ENCODE peak calls at places on chromosomes 13 and 19, in ten cellular contexts. One of them, this sample, is unnamed. For H3K4me1, the result is how much of the 10 kb centered on the place peaks cover.

GRCh38 chr13:66673401-66673800 is 556.7 kb downstream of the PCDH9 start:
- DNase-seq in A549: peak
- DNase-seq in IMR-90: peak
- DNase-seq in DND-41: no peak
- DNase-seq in transverse colon: no peak
- DNase-seq in fibroblast of lung: peak
- DNase-seq in left ventricle myocardium inferior: no peak
- DNase-seq in right cardiac atrium: no peak
- DNase-seq in cardiac muscle cell: peak
- DNase-seq in HepG2: peak
- DNase-seq in this sample: peak

GRCh38 chr19:17455711-17456123 is 5.0 kb downstream of the NXNL1 start:
- DNase-seq in A549: no peak
- DNase-seq in IMR-90: no peak
- DNase-seq in DND-41: no peak
- DNase-seq in transverse colon: no peak
- DNase-seq in fibroblast of lung: no peak
- DNase-seq in left ventricle myocardium inferior: no peak
- DNase-seq in right cardiac atrium: no peak
- DNase-seq in cardiac muscle cell: no peak
- DNase-seq in HepG2: no peak
- DNase-seq in this sample: peak

GRCh38 chr13:26710166-26710565 is 50.4 kb downstream of the GPR12 start:
- DNase-seq in A549: no peak
- DNase-seq in IMR-90: no peak
- DNase-seq in DND-41: no peak
- DNase-seq in transverse colon: no peak
- DNase-seq in fibroblast of lung: no peak
- DNase-seq in left ventricle myocardium inferior: no peak
- DNase-seq in right cardiac atrium: no peak
- DNase-seq in cardiac muscle cell: no peak
- DNase-seq in HepG2: no peak
- DNase-seq in this sample: no peak

GRCh38 chr19:38134538-38135149 is 89.4 kb downstream of the DPF1 start:
- DNase-seq in A549: peak
- DNase-seq in IMR-90: peak
- DNase-seq in DND-41: peak
- DNase-seq in transverse colon: peak
- DNase-seq in fibroblast of lung: peak
- DNase-seq in left ventricle myocardium inferior: no peak
- DNase-seq in right cardiac atrium: no peak
- DNase-seq in cardiac muscle cell: peak
- DNase-seq in HepG2: peak
- DNase-seq in this sample: peak

GRCh38 chr19:27777726-27778125 is 1435.2 kb downstream of the UQCRFS1 start:
- DNase-seq in A549: peak
- DNase-seq in IMR-90: no peak
- DNase-seq in DND-41: no peak
- DNase-seq in transverse colon: no peak
- DNase-seq in fibroblast of lung: no peak
- DNase-seq in left ventricle myocardium inferior: no peak
- DNase-seq in right cardiac atrium: no peak
- DNase-seq in cardiac muscle cell: no peak
- DNase-seq in HepG2: no peak
- DNase-seq in this sample: no peak

GRCh38 chr13:109790951-109791605 is 4.7 kb upstream of the IRS2 start:
- DNase-seq in A549: peak
- DNase-seq in IMR-90: peak
- DNase-seq in DND-41: peak
- DNase-seq in transverse colon: peak
- DNase-seq in fibroblast of lung: peak
- DNase-seq in left ventricle myocardium inferior: no peak
- DNase-seq in right cardiac atrium: no peak
- DNase-seq in cardiac muscle cell: peak
- DNase-seq in HepG2: peak
- DNase-seq in this sample: peak

GRCh38 chr13:102847272-102848234 is 1.7 kb downstream of the ERCC5 start:
- DNase-seq in A549: peak
- DNase-seq in IMR-90: peak
- DNase-seq in DND-41: peak
- DNase-seq in transverse colon: no peak
- DNase-seq in fibroblast of lung: peak
- DNase-seq in left ventricle myocardium inferior: no peak
- DNase-seq in right cardiac atrium: no peak
- DNase-seq in cardiac muscle cell: peak
- DNase-seq in HepG2: no peak
- DNase-seq in this sample: peak

GRCh38 chr13:90534617-90535340 is 812.7 kb upstream of the MIR17HG start:
- DNase-seq in A549: no peak
- DNase-seq in IMR-90: no peak
- DNase-seq in DND-41: no peak
- DNase-seq in transverse colon: no peak
- DNase-seq in fibroblast of lung: no peak
- DNase-seq in left ventricle myocardium inferior: no peak
- DNase-seq in right cardiac atrium: no peak
- DNase-seq in cardiac muscle cell: no peak
- DNase-seq in HepG2: no peak
- DNase-seq in this sample: peak

GRCh38 chr13:48400820-48401219 is 12.1 kb downstream of the LPAR6 start:
- DNase-seq in A549: peak
- DNase-seq in IMR-90: peak
- DNase-seq in DND-41: no peak
- DNase-seq in transverse colon: no peak
- DNase-seq in fibroblast of lung: peak
- DNase-seq in left ventricle myocardium inferior: no peak
- DNase-seq in right cardiac atrium: no peak
- DNase-seq in cardiac muscle cell: peak
- DNase-seq in HepG2: no peak
- DNase-seq in this sample: peak

GRCh38 chr13:96984061-96984508 is 10.2 kb downstream of the OXGR1 start:
- DNase-seq in A549: no peak
- DNase-seq in IMR-90: no peak
- DNase-seq in DND-41: no peak
- DNase-seq in transverse colon: peak
- DNase-seq in fibroblast of lung: no peak
- DNase-seq in left ventricle myocardium inferior: no peak
- DNase-seq in right cardiac atrium: peak
- DNase-seq in cardiac muscle cell: peak
- DNase-seq in HepG2: no peak
- DNase-seq in this sample: peak

GRCh38 chr19:49447485-49448431 is 3.9 kb downstream of the PIH1D1 start:
- DNase-seq in A549: peak
- DNase-seq in IMR-90: peak
- DNase-seq in DND-41: peak
- DNase-seq in transverse colon: no peak
- DNase-seq in fibroblast of lung: no peak
- DNase-seq in left ventricle myocardium inferior: peak
- DNase-seq in right cardiac atrium: peak
- DNase-seq in cardiac muscle cell: peak
- DNase-seq in HepG2: no peak
- DNase-seq in this sample: no peak

GRCh38 chr19:50173144-50173543 is 10.1 kb upstream of the IZUMO2 start:
- DNase-seq in A549: no peak
- DNase-seq in IMR-90: no peak
- DNase-seq in DND-41: no peak
- DNase-seq in transverse colon: peak
- DNase-seq in fibroblast of lung: no peak
- DNase-seq in left ventricle myocardium inferior: no peak
- DNase-seq in right cardiac atrium: no peak
- DNase-seq in cardiac muscle cell: no peak
- DNase-seq in HepG2: no peak
- DNase-seq in this sample: no peak

GRCh38 chr19:53507523-53508442 is 30.2 kb upstream of the ZNF331 start:
- DNase-seq in A549: no peak
- DNase-seq in IMR-90: peak
- DNase-seq in DND-41: no peak
- DNase-seq in transverse colon: no peak
- DNase-seq in fibroblast of lung: peak
- DNase-seq in left ventricle myocardium inferior: no peak
- DNase-seq in right cardiac atrium: no peak
- DNase-seq in cardiac muscle cell: no peak
- DNase-seq in HepG2: peak
- DNase-seq in this sample: no peak

GRCh38 chr19:35223084-35223790 is 5.3 kb downstream of the FAM187B start:
- DNase-seq in A549: peak
- DNase-seq in IMR-90: no peak
- DNase-seq in DND-41: no peak
- DNase-seq in transverse colon: no peak
- DNase-seq in fibroblast of lung: no peak
- DNase-seq in left ventricle myocardium inferior: no peak
- DNase-seq in right cardiac atrium: no peak
- DNase-seq in cardiac muscle cell: no peak
- DNase-seq in HepG2: no peak
- DNase-seq in this sample: no peak

GRCh38 chr19:56110515-56111448 is 10.3 kb downstream of the ZNF787 start:
- DNase-seq in A549: no peak
- DNase-seq in IMR-90: peak
- DNase-seq in DND-41: no peak
- DNase-seq in transverse colon: peak
- DNase-seq in fibroblast of lung: peak
- DNase-seq in left ventricle myocardium inferior: peak
- DNase-seq in right cardiac atrium: peak
- DNase-seq in cardiac muscle cell: peak
- DNase-seq in HepG2: peak
- DNase-seq in this sample: no peak

GRCh38 chr19:56114051-56114694 is 6.9 kb downstream of the ZNF787 start:
- DNase-seq in A549: no peak
- DNase-seq in IMR-90: no peak
- DNase-seq in DND-41: no peak
- DNase-seq in transverse colon: no peak
- DNase-seq in fibroblast of lung: no peak
- DNase-seq in left ventricle myocardium inferior: no peak
- DNase-seq in right cardiac atrium: no peak
- DNase-seq in cardiac muscle cell: no peak
- DNase-seq in HepG2: no peak
- DNase-seq in this sample: no peak

GRCh38 chr19:56112313-56112709 is 8.8 kb downstream of the ZNF787 start:
- DNase-seq in A549: no peak
- DNase-seq in IMR-90: no peak
- DNase-seq in DND-41: no peak
- DNase-seq in transverse colon: no peak
- DNase-seq in fibroblast of lung: no peak
- DNase-seq in left ventricle myocardium inferior: no peak
- DNase-seq in right cardiac atrium: no peak
- DNase-seq in cardiac muscle cell: no peak
- DNase-seq in HepG2: no peak
- DNase-seq in this sample: no peak

GRCh38 chr19:56113071-56113632 is 7.9 kb downstream of the ZNF787 start:
- DNase-seq in A549: no peak
- DNase-seq in IMR-90: no peak
- DNase-seq in DND-41: no peak
- DNase-seq in transverse colon: no peak
- DNase-seq in fibroblast of lung: no peak
- DNase-seq in left ventricle myocardium inferior: no peak
- DNase-seq in right cardiac atrium: no peak
- DNase-seq in cardiac muscle cell: no peak
- DNase-seq in HepG2: no peak
- DNase-seq in this sample: no peak

GRCh38 chr19:56111601-56112312 is 9.3 kb downstream of the ZNF787 start:
- DNase-seq in A549: no peak
- DNase-seq in IMR-90: no peak
- DNase-seq in DND-41: no peak
- DNase-seq in transverse colon: peak
- DNase-seq in fibroblast of lung: no peak
- DNase-seq in left ventricle myocardium inferior: peak
- DNase-seq in right cardiac atrium: peak
- DNase-seq in cardiac muscle cell: no peak
- DNase-seq in HepG2: peak
- DNase-seq in this sample: no peak
- H3K4me1 ChIP-seq in A549: under half
- H3K4me1 ChIP-seq in IMR-90: under half
- H3K4me1 ChIP-seq in DND-41: under half
- H3K4me1 ChIP-seq in transverse colon: half or more
- H3K4me1 ChIP-seq in fibroblast of lung: under half
- H3K4me1 ChIP-seq in left ventricle myocardium inferior: half or more
- H3K4me1 ChIP-seq in right cardiac atrium: under half
- H3K4me1 ChIP-seq in cardiac muscle cell: half or more
- H3K4me1 ChIP-seq in HepG2: half or more
- H3K4me1 ChIP-seq in this sample: under half

GRCh38 chr19:619286-620002 is 13.9 kb downstream of the POLRMT start:
- DNase-seq in A549: no peak
- DNase-seq in IMR-90: no peak
- DNase-seq in DND-41: no peak
- DNase-seq in transverse colon: no peak
- DNase-seq in fibroblast of lung: no peak
- DNase-seq in left ventricle myocardium inferior: no peak
- DNase-seq in right cardiac atrium: no peak
- DNase-seq in cardiac muscle cell: no peak
- DNase-seq in HepG2: no peak
- DNase-seq in this sample: no peak
- H3K4me1 ChIP-seq in A549: under half
- H3K4me1 ChIP-seq in IMR-90: under half
- H3K4me1 ChIP-seq in DND-41: under half
- H3K4me1 ChIP-seq in transverse colon: under half
- H3K4me1 ChIP-seq in fibroblast of lung: under half
- H3K4me1 ChIP-seq in left ventricle myocardium inferior: under half
- H3K4me1 ChIP-seq in right cardiac atrium: under half
- H3K4me1 ChIP-seq in cardiac muscle cell: under half
- H3K4me1 ChIP-seq in HepG2: under half
- H3K4me1 ChIP-seq in this sample: under half

GRCh38 chr19:33174186-33174585 is 19.9 kb upstream of the LRP3 start:
- DNase-seq in A549: no peak
- DNase-seq in IMR-90: no peak
- DNase-seq in DND-41: no peak
- DNase-seq in transverse colon: no peak
- DNase-seq in fibroblast of lung: no peak
- DNase-seq in left ventricle myocardium inferior: no peak
- DNase-seq in right cardiac atrium: no peak
- DNase-seq in cardiac muscle cell: no peak
- DNase-seq in HepG2: no peak
- DNase-seq in this sample: no peak
- H3K4me1 ChIP-seq in A549: under half
- H3K4me1 ChIP-seq in IMR-90: under half
- H3K4me1 ChIP-seq in DND-41: under half
- H3K4me1 ChIP-seq in transverse colon: under half
- H3K4me1 ChIP-seq in fibroblast of lung: under half
- H3K4me1 ChIP-seq in left ventricle myocardium inferior: under half
- H3K4me1 ChIP-seq in right cardiac atrium: under half
- H3K4me1 ChIP-seq in cardiac muscle cell: under half
- H3K4me1 ChIP-seq in HepG2: half or more
- H3K4me1 ChIP-seq in this sample: under half

DNA sequence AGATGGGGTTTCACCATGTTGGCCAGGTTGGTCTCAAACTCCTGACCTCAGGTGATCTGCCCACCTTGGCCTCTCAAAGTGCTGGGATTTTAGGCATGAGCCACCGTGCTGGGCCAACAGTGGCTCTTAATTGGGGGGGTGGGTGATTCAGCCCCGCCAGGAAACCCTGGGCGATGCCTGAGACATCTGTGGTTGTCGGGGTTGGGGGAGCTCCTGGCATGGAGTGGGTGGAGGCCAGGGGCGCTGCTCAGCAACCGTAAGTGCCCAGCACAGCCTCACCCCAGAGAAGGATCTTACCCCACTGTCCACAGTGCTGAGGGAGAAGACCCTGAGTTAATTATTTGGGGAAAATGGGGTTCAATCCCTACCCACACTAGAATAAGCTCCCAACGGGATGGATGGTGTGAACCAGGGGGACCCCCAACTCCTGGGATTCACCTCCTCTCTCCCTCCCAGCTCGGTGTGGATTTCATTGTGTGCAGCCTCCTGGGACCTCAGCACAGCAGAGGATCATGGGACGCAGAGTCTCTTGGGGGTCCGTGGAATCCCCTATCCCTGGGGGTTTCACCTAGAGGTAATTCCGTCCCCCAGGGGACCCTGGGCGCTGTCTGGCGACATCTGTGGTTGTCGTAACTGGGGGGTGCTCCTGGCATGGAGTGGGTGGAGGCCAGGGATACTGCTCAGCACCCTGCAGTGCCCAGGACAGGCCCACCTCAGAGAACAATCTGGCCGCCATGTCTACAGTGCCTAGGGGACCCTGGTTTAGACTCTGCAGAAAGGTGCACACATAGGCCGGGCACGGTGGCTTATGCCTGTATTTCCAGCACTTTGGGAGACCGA is 68.9 kb downstream of the GADD45B start:
- DNase-seq in A549: no peak
- DNase-seq in IMR-90: no peak
- DNase-seq in DND-41: no peak
- DNase-seq in transverse colon: no peak
- DNase-seq in fibroblast of lung: no peak
- DNase-seq in left ventricle myocardium inferior: peak
- DNase-seq in right cardiac atrium: no peak
- DNase-seq in cardiac muscle cell: no peak
- DNase-seq in HepG2: no peak
- DNase-seq in this sample: no peak
- H3K4me1 ChIP-seq in A549: half or more
- H3K4me1 ChIP-seq in IMR-90: under half
- H3K4me1 ChIP-seq in DND-41: under half
- H3K4me1 ChIP-seq in transverse colon: half or more
- H3K4me1 ChIP-seq in fibroblast of lung: under half
- H3K4me1 ChIP-seq in left ventricle myocardium inferior: half or more
- H3K4me1 ChIP-seq in right cardiac atrium: under half
- H3K4me1 ChIP-seq in cardiac muscle cell: under half
- H3K4me1 ChIP-seq in HepG2: half or more
- H3K4me1 ChIP-seq in this sample: under half

This sample was measured in GM23248.